ENCODE peak calls at places on chromosomes 1 and 21, in four cellular contexts. One of them, this sample, is unnamed.

GRCh38 chr1:15465674-15466073 is 9.1 kb downstream of the CELA2A start:
- DNase-seq in dorsolateral prefrontal cortex: no peak
- DNase-seq in BJ: no peak
- DNase-seq in mammary epithelial cell: no peak
- DNase-seq in this sample: no peak

GRCh38 chr1:116150368-116150767 is 39.2 kb downstream of the MAB21L3 start:
- DNase-seq in dorsolateral prefrontal cortex: no peak
- DNase-seq in BJ: no peak
- DNase-seq in mammary epithelial cell: no peak
- DNase-seq in this sample: no peak

GRCh38 chr1:147627435-147628110 is 42.8 kb downstream of the ACP6 start:
- DNase-seq in dorsolateral prefrontal cortex: peak; percentile 27
- DNase-seq in BJ: no peak
- DNase-seq in mammary epithelial cell: peak; percentile 6
- DNase-seq in this sample: peak; percentile 0

GRCh38 chr1:50970927-50971582 is 1.0 kb downstream of the CDKN2C start:
- DNase-seq in dorsolateral prefrontal cortex: no peak
- DNase-seq in BJ: no peak
- DNase-seq in mammary epithelial cell: peak; percentile 29
- DNase-seq in this sample: no peak

GRCh38 chr1:36203554-36204346 is 20.5 kb upstream of the THRAP3 start:
- DNase-seq in dorsolateral prefrontal cortex: no peak
- DNase-seq in BJ: no peak
- DNase-seq in mammary epithelial cell: peak; percentile 23
- DNase-seq in this sample: no peak

GRCh38 chr21:32515869-32516268 is 69.5 kb downstream of the TCP10L start:
- DNase-seq in dorsolateral prefrontal cortex: no peak
- DNase-seq in BJ: no peak
- DNase-seq in mammary epithelial cell: no peak
- DNase-seq in this sample: no peak

GRCh38 chr21:20971296-20971921 is 26.8 kb upstream of the NCAM2 start:
- DNase-seq in dorsolateral prefrontal cortex: peak; percentile 19
- DNase-seq in BJ: no peak
- DNase-seq in mammary epithelial cell: no peak
- DNase-seq in this sample: no peak

GRCh38 chr1:222301653-222302052 is 246.3 kb downstream of the HHIPL2 start:
- DNase-seq in dorsolateral prefrontal cortex: no peak
- DNase-seq in BJ: no peak
- DNase-seq in mammary epithelial cell: no peak
- DNase-seq in this sample: no peak

GRCh38 chr1:29772584-29772983 is 536.3 kb downstream of the PTPRU start:
- DNase-seq in dorsolateral prefrontal cortex: no peak
- DNase-seq in BJ: no peak
- DNase-seq in mammary epithelial cell: no peak
- DNase-seq in this sample: no peak

GRCh38 chr1:23421752-23422312 is 2.7 kb downstream of the TCEA3 start:
- DNase-seq in dorsolateral prefrontal cortex: no peak
- DNase-seq in BJ: no peak
- DNase-seq in mammary epithelial cell: no peak
- DNase-seq in this sample: no peak

GRCh38 chr1:43296207-43296606 is 4.6 kb upstream of the TIE1 start:
- DNase-seq in dorsolateral prefrontal cortex: no peak
- DNase-seq in BJ: no peak
- DNase-seq in mammary epithelial cell: no peak
- DNase-seq in this sample: no peak

GRCh38 chr1:199272690-199273089 is 633.9 kb downstream of the PTPRC start:
- DNase-seq in dorsolateral prefrontal cortex: peak; percentile 60
- DNase-seq in BJ: peak; percentile 79
- DNase-seq in mammary epithelial cell: peak; percentile 90
- DNase-seq in this sample: peak; percentile 76

GRCh38 chr1:6603424-6603850 is 768 bp upstream of the KLHL21 start:
- DNase-seq in dorsolateral prefrontal cortex: no peak
- DNase-seq in BJ: peak; percentile 11
- DNase-seq in mammary epithelial cell: no peak
- DNase-seq in this sample: no peak

GRCh38 chr1:232186936-232187335 is 443.0 kb downstream of the SIPA1L2 start:
- DNase-seq in dorsolateral prefrontal cortex: no peak
- DNase-seq in BJ: no peak
- DNase-seq in mammary epithelial cell: no peak
- DNase-seq in this sample: no peak

GRCh38 chr1:244100276-244100675 is 49.2 kb downstream of the ZBTB18 start:
- DNase-seq in dorsolateral prefrontal cortex: no peak
- DNase-seq in BJ: no peak
- DNase-seq in mammary epithelial cell: no peak
- DNase-seq in this sample: no peak

GRCh38 chr1:6577831-6578525 is 1.8 kb upstream of the ZBTB48 start:
- DNase-seq in dorsolateral prefrontal cortex: no peak
- DNase-seq in BJ: no peak
- DNase-seq in mammary epithelial cell: no peak
- DNase-seq in this sample: no peak

GRCh38 chr1:241639040-241639652 is 1.0 kb downstream of the CHML start:
- DNase-seq in dorsolateral prefrontal cortex: no peak
- DNase-seq in BJ: no peak
- DNase-seq in mammary epithelial cell: peak; percentile 27
- DNase-seq in this sample: no peak

GRCh38 chr1:210072129-210072528 is 134.1 kb downstream of the SYT14 start:
- DNase-seq in dorsolateral prefrontal cortex: no peak
- DNase-seq in BJ: peak; percentile 32
- DNase-seq in mammary epithelial cell: no peak
- DNase-seq in this sample: peak; percentile 34

GRCh38 chr1:181061891-181062777 is 26.4 kb upstream of the IER5 start:
- DNase-seq in dorsolateral prefrontal cortex: no peak
- DNase-seq in BJ: no peak
- DNase-seq in mammary epithelial cell: no peak
- DNase-seq in this sample: no peak

GRCh38 chr21:37582613-37583012 is 216.0 kb downstream of the DYRK1A start:
- DNase-seq in dorsolateral prefrontal cortex: peak; percentile 19
- DNase-seq in BJ: no peak
- DNase-seq in mammary epithelial cell: peak; percentile 32
- DNase-seq in this sample: peak; percentile 17

GRCh38 chr1:168628807-168629206 is 52.4 kb downstream of the XCL1 start:
- DNase-seq in dorsolateral prefrontal cortex: no peak
- DNase-seq in BJ: no peak
- DNase-seq in mammary epithelial cell: peak; percentile 99
- DNase-seq in this sample: no peak

GRCh38 chr1:152013664-152014237 is 20.1 kb upstream of the S100A10 start:
- DNase-seq in dorsolateral prefrontal cortex: no peak
- DNase-seq in BJ: no peak
- DNase-seq in mammary epithelial cell: no peak
- DNase-seq in this sample: no peak

GRCh38 chr1:228337031-228337564 is 69.5 kb downstream of the TRIM11 start:
- DNase-seq in dorsolateral prefrontal cortex: no peak
- DNase-seq in BJ: no peak
- DNase-seq in mammary epithelial cell: no peak
- DNase-seq in this sample: no peak

GRCh38 chr21:35232545-35233176 is 183.6 kb upstream of the RUNX1 start:
- DNase-seq in dorsolateral prefrontal cortex: no peak
- DNase-seq in BJ: no peak
- DNase-seq in mammary epithelial cell: peak; percentile 75
- DNase-seq in this sample: no peak

GRCh38 chr1:30749691-30750583 is 7.6 kb downstream of the LAPTM5 start:
- DNase-seq in dorsolateral prefrontal cortex: no peak
- DNase-seq in BJ: no peak
- DNase-seq in mammary epithelial cell: no peak
- DNase-seq in this sample: no peak

GRCh38 chr1:180290265-180291001 is 60.4 kb downstream of the LHX4 start:
- DNase-seq in dorsolateral prefrontal cortex: no peak
- DNase-seq in BJ: no peak
- DNase-seq in mammary epithelial cell: no peak
- DNase-seq in this sample: no peak

GRCh38 chr1:106063510-106063909 is 993.0 kb upstream of the PRMT6 start:
- DNase-seq in dorsolateral prefrontal cortex: no peak
- DNase-seq in BJ: no peak
- DNase-seq in mammary epithelial cell: no peak
- DNase-seq in this sample: no peak

GRCh38 chr1:19852036-19852435 is 30.2 kb upstream of the OTUD3 start:
- DNase-seq in dorsolateral prefrontal cortex: no peak
- DNase-seq in BJ: no peak
- DNase-seq in mammary epithelial cell: no peak
- DNase-seq in this sample: no peak

GRCh38 chr21:35163381-35163780 is 114.3 kb upstream of the RUNX1 start:
- DNase-seq in dorsolateral prefrontal cortex: no peak
- DNase-seq in BJ: no peak
- DNase-seq in mammary epithelial cell: peak; percentile 79
- DNase-seq in this sample: no peak

GRCh38 chr1:29811247-29811646 is 574.9 kb downstream of the PTPRU start:
- DNase-seq in dorsolateral prefrontal cortex: no peak
- DNase-seq in BJ: no peak
- DNase-seq in mammary epithelial cell: no peak
- DNase-seq in this sample: no peak

GRCh38 chr1:35660581-35661473 is 19.5 kb upstream of the PSMB2 start:
- DNase-seq in dorsolateral prefrontal cortex: no peak
- DNase-seq in BJ: no peak
- DNase-seq in mammary epithelial cell: no peak
- DNase-seq in this sample: no peak

GRCh38 chr1:190679032-190679431 is 201.4 kb upstream of the BRINP3 start:
- DNase-seq in dorsolateral prefrontal cortex: no peak
- DNase-seq in BJ: no peak
- DNase-seq in mammary epithelial cell: peak; percentile 35
- DNase-seq in this sample: no peak

GRCh38 chr21:36981977-36982700 is 15.7 kb upstream of the HLCS start:
- DNase-seq in dorsolateral prefrontal cortex: no peak
- DNase-seq in BJ: no peak
- DNase-seq in mammary epithelial cell: no peak
- DNase-seq in this sample: no peak

GRCh38 chr1:61361971-61362370 is 279.6 kb downstream of the NFIA start:
- DNase-seq in dorsolateral prefrontal cortex: no peak
- DNase-seq in BJ: no peak
- DNase-seq in mammary epithelial cell: no peak
- DNase-seq in this sample: no peak

GRCh38 chr1:106380772-106381171 is 675.7 kb upstream of the PRMT6 start:
- DNase-seq in dorsolateral prefrontal cortex: no peak
- DNase-seq in BJ: no peak
- DNase-seq in mammary epithelial cell: no peak
- DNase-seq in this sample: no peak

GRCh38 chr1:208540724-208541123 is 296.5 kb upstream of the PLXNA2 start:
- DNase-seq in dorsolateral prefrontal cortex: peak; percentile 48
- DNase-seq in BJ: no peak
- DNase-seq in mammary epithelial cell: no peak
- DNase-seq in this sample: no peak

GRCh38 chr1:86912501-86912900 is 1.4 kb downstream of the SELENOF start:
- DNase-seq in dorsolateral prefrontal cortex: no peak
- DNase-seq in BJ: no peak
- DNase-seq in mammary epithelial cell: no peak
- DNase-seq in this sample: no peak

GRCh38 chr1:31811605-31812004 is 4.2 kb downstream of the SPOCD1 start:
- DNase-seq in dorsolateral prefrontal cortex: peak; percentile 44
- DNase-seq in BJ: no peak
- DNase-seq in mammary epithelial cell: no peak
- DNase-seq in this sample: no peak

GRCh38 chr1:60073605-60074278 is at the start of gene C1orf87:
- DNase-seq in dorsolateral prefrontal cortex: no peak
- DNase-seq in BJ: no peak
- DNase-seq in mammary epithelial cell: no peak
- DNase-seq in this sample: no peak

DNA sequence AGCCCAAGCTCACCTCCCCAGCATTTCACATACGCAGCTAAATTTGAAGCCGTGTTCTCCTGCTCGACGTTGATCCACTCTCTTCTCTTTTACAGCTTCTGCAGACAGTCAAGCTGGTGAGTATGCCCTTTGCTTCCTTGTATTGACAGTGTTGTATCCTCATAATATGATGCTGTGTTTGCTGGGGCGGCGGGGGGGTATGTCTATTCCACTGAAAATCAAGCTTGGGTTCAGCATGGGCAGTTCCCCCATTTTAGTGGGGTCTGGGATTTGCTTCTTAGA is 576 bp downstream of the FCGR2A start:
- DNase-seq in dorsolateral prefrontal cortex: no peak
- DNase-seq in BJ: no peak
- DNase-seq in mammary epithelial cell: no peak
- DNase-seq in this sample: no peak
- H3K4me3 ChIP-seq in dorsolateral prefrontal cortex: no peak overlapping the region
- H3K4me3 ChIP-seq in BJ: no peak overlapping the region
- H3K4me3 ChIP-seq in mammary epithelial cell: no peak overlapping the region
- H3K4me3 ChIP-seq in this sample: no peak overlapping the region

DNA sequence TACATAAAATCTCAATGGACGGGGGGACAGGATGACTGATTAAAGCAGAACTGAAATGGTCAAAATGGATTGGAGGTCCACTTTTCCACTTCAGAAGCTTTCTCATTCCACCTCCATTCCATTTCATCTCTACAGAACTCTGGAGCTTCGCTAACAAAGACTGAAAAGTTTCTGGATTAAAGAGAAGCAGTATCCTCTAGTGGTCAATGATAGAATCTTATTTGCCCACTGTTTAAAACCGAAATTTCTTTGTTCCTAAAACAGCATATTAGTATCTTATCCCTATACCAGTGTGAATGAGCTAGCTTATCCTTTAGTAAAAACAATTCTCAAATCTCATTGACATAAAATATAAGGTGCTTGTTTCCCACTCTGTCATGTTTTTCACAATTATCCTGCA is 890.6 kb downstream of the KCNT2 start:
- DNase-seq in dorsolateral prefrontal cortex: no peak
- DNase-seq in BJ: peak; percentile 9
- DNase-seq in mammary epithelial cell: peak; percentile 13
- DNase-seq in this sample: no peak
- TF ChIP-seq CTCF in dorsolateral prefrontal cortex: peak; percentile 29
- TF ChIP-seq CTCF in BJ: peak; percentile 74
- TF ChIP-seq CTCF in mammary epithelial cell: peak; percentile 58
- TF ChIP-seq CTCF in this sample: peak; percentile 58

GRCh38 chr1:235835226-235835625 is 31.5 kb downstream of the LYST start:
- DNase-seq in dorsolateral prefrontal cortex: peak; percentile 59
- DNase-seq in BJ: no peak
- DNase-seq in mammary epithelial cell: no peak
- DNase-seq in this sample: no peak
- H3K4me3 ChIP-seq in dorsolateral prefrontal cortex: no peak overlapping the region
- H3K4me3 ChIP-seq in BJ: no peak overlapping the region
- H3K4me3 ChIP-seq in mammary epithelial cell: peak overlapping the region; percentile 27
- H3K4me3 ChIP-seq in this sample: no peak overlapping the region

GRCh38 chr21:25791321-25791720 is 56.5 kb downstream of the GABPA start:
- DNase-seq in dorsolateral prefrontal cortex: no peak
- DNase-seq in BJ: no peak
- DNase-seq in mammary epithelial cell: no peak
- DNase-seq in this sample: no peak

GRCh38 chr21:25788677-25789076 is 53.9 kb downstream of the GABPA start:
- DNase-seq in dorsolateral prefrontal cortex: no peak
- DNase-seq in BJ: no peak
- DNase-seq in mammary epithelial cell: no peak
- DNase-seq in this sample: no peak

GRCh38 chr21:25790122-25790951 is 55.6 kb downstream of the GABPA start:
- DNase-seq in dorsolateral prefrontal cortex: no peak
- DNase-seq in BJ: no peak
- DNase-seq in mammary epithelial cell: peak; percentile 27
- DNase-seq in this sample: peak; percentile 7
- TF ChIP-seq CTCF in dorsolateral prefrontal cortex: peak; percentile 54
- TF ChIP-seq CTCF in BJ: peak; percentile 50
- TF ChIP-seq CTCF in mammary epithelial cell: peak; percentile 53
- TF ChIP-seq CTCF in this sample: peak; percentile 42

This sample was measured in AG09309.